ENCODE peak calls at places on chromosomes 4 and X, in four cellular contexts. U, H, W and M are unnamed samples.

GRCh38 chr4:152965614-152966013 is 29.5 kb downstream of the FHDC1 start:
- DNase-seq in U (no peak), H (no peak), W (no peak), M (no peak)

GRCh38 chr4:41369680-41370079 is 113.0 kb downstream of the UCHL1 start:
- DNase-seq in U (no peak), H (peak), W (peak), M (no peak)

GRCh38 chr4:80112236-80112635 is 39.2 kb upstream of the ANTXR2 start:
- DNase-seq in U (no peak), H (no peak), W (no peak), M (no peak)

GRCh38 chr4:176883681-176884418 is 91.1 kb upstream of the VEGFC start:
- DNase-seq in U (no peak), H (no peak), W (no peak), M (no peak)

GRCh38 chrX:27751976-27752375 is 55.8 kb upstream of the MAGEB10 start:
- DNase-seq in U (no peak), H (no peak), W (no peak), M (no peak)

GRCh38 chrX:50910685-50911176 is at the start of gene BMP15:
- DNase-seq in U (no peak), H (no peak), W (no peak), M (no peak)

GRCh38 chr4:151955721-151956340 is 195.0 kb upstream of the GATB start:
- DNase-seq in U (no peak), H (no peak), W (no peak), M (no peak)

GRCh38 chrX:75781618-75782017 is 3.4 kb downstream of the MAGEE2 start:
- DNase-seq in U (no peak), H (no peak), W (no peak), M (peak)

GRCh38 chr4:39613093-39613656 is 25.5 kb downstream of the SMIM14 start:
- DNase-seq in U (no peak), H (no peak), W (no peak), M (no peak)

GRCh38 chr4:76028242-76028859 is 5.1 kb upstream of the CXCL10 start:
- DNase-seq in U (no peak), H (peak), W (no peak), M (no peak)

GRCh38 chr4:11440481-11441181 is 11.9 kb upstream of the HS3ST1 start:
- DNase-seq in U (no peak), H (no peak), W (no peak), M (no peak)

GRCh38 chrX:41332408-41332987 is 1.5 kb upstream of the DDX3X start:
- DNase-seq in U (peak), H (peak), W (peak), M (peak)